ENCODE peak calls at places on chromosomes 16 and 17, in six cellular contexts. One of them, this sample, is unnamed.
A peak's percentile ranks its signal among the peaks of the same experiment; 100 is the strongest.

GRCh38 chr17:38415250-38416194 is 12.7 kb upstream of the ARHGAP23 start:
- DNase-seq in Karpas-422: peak; percentile 74
- DNase-seq in CD8-positive, alpha-beta memory T cell: no peak
- DNase-seq in heart left ventricle: no peak
- DNase-seq in IMR-90: peak; percentile 69
- DNase-seq in AG04450: peak; percentile 26
- DNase-seq in this sample: no peak

GRCh38 chr16:13291934-13292333 is 390.5 kb downstream of the SHISA9 start:
- DNase-seq in Karpas-422: no peak
- DNase-seq in CD8-positive, alpha-beta memory T cell: no peak
- DNase-seq in heart left ventricle: no peak
- DNase-seq in IMR-90: no peak
- DNase-seq in AG04450: no peak
- DNase-seq in this sample: no peak

GRCh38 chr17:76867578-76868175 is 527 bp upstream of the MGAT5B start:
- DNase-seq in Karpas-422: peak; percentile 57
- DNase-seq in CD8-positive, alpha-beta memory T cell: no peak
- DNase-seq in heart left ventricle: no peak
- DNase-seq in IMR-90: peak; percentile 60
- DNase-seq in AG04450: no peak
- DNase-seq in this sample: no peak

GRCh38 chr17:17758443-17758842 is 77.2 kb downstream of the RAI1 start:
- DNase-seq in Karpas-422: no peak
- DNase-seq in CD8-positive, alpha-beta memory T cell: no peak
- DNase-seq in heart left ventricle: no peak
- DNase-seq in IMR-90: no peak
- DNase-seq in AG04450: no peak
- DNase-seq in this sample: no peak

GRCh38 chr17:80117491-80118401 is 16.4 kb downstream of the GAA start:
- DNase-seq in Karpas-422: no peak
- DNase-seq in CD8-positive, alpha-beta memory T cell: no peak
- DNase-seq in heart left ventricle: no peak
- DNase-seq in IMR-90: no peak
- DNase-seq in AG04450: no peak
- DNase-seq in this sample: no peak

GRCh38 chr17:36934144-36934758 is 3.0 kb upstream of the LHX1 start:
- DNase-seq in Karpas-422: no peak
- DNase-seq in CD8-positive, alpha-beta memory T cell: no peak
- DNase-seq in heart left ventricle: no peak
- DNase-seq in IMR-90: no peak
- DNase-seq in AG04450: no peak
- DNase-seq in this sample: no peak

GRCh38 chr17:49901460-49902331 is 53.8 kb upstream of the TAC4 start:
- DNase-seq in Karpas-422: peak; percentile 50
- DNase-seq in CD8-positive, alpha-beta memory T cell: no peak
- DNase-seq in heart left ventricle: no peak
- DNase-seq in IMR-90: no peak
- DNase-seq in AG04450: no peak
- DNase-seq in this sample: no peak

GRCh38 chr16:88842806-88843205 is 13.9 kb downstream of the GALNS start:
- DNase-seq in Karpas-422: no peak
- DNase-seq in CD8-positive, alpha-beta memory T cell: no peak
- DNase-seq in heart left ventricle: no peak
- DNase-seq in IMR-90: no peak
- DNase-seq in AG04450: no peak
- DNase-seq in this sample: no peak

GRCh38 chr16:8866118-8866883 is 2.5 kb downstream of the CARHSP1 start:
- DNase-seq in Karpas-422: no peak
- DNase-seq in CD8-positive, alpha-beta memory T cell: no peak
- DNase-seq in heart left ventricle: peak; percentile 60
- DNase-seq in IMR-90: no peak
- DNase-seq in AG04450: no peak
- DNase-seq in this sample: no peak

GRCh38 chr17:13940858-13941665 is 128.2 kb upstream of the COX10 start:
- DNase-seq in Karpas-422: no peak
- DNase-seq in CD8-positive, alpha-beta memory T cell: no peak
- DNase-seq in heart left ventricle: no peak
- DNase-seq in IMR-90: peak; percentile 32
- DNase-seq in AG04450: no peak
- DNase-seq in this sample: no peak

GRCh38 chr16:85988723-85989313 is 89.9 kb downstream of the IRF8 start:
- DNase-seq in Karpas-422: no peak
- DNase-seq in CD8-positive, alpha-beta memory T cell: no peak
- DNase-seq in heart left ventricle: no peak
- DNase-seq in IMR-90: no peak
- DNase-seq in AG04450: no peak
- DNase-seq in this sample: no peak

GRCh38 chr17:70855401-70856054 is 686.2 kb downstream of the KCNJ2 start:
- DNase-seq in Karpas-422: no peak
- DNase-seq in CD8-positive, alpha-beta memory T cell: no peak
- DNase-seq in heart left ventricle: no peak
- DNase-seq in IMR-90: peak; percentile 90
- DNase-seq in AG04450: peak; percentile 72
- DNase-seq in this sample: no peak

GRCh38 chr17:50059759-50060273 is 3.9 kb downstream of the ITGA3 start:
- DNase-seq in Karpas-422: no peak
- DNase-seq in CD8-positive, alpha-beta memory T cell: no peak
- DNase-seq in heart left ventricle: no peak
- DNase-seq in IMR-90: peak; percentile 61
- DNase-seq in AG04450: no peak
- DNase-seq in this sample: no peak

GRCh38 chr17:34645636-34646035 is 66.3 kb downstream of the TMEM132E start:
- DNase-seq in Karpas-422: no peak
- DNase-seq in CD8-positive, alpha-beta memory T cell: no peak
- DNase-seq in heart left ventricle: no peak
- DNase-seq in IMR-90: no peak
- DNase-seq in AG04450: no peak
- DNase-seq in this sample: no peak

GRCh38 chr16:10987361-10988163 is 43.2 kb downstream of the CLEC16A start:
- DNase-seq in Karpas-422: no peak
- DNase-seq in CD8-positive, alpha-beta memory T cell: no peak
- DNase-seq in heart left ventricle: no peak
- DNase-seq in IMR-90: no peak
- DNase-seq in AG04450: no peak
- DNase-seq in this sample: no peak

GRCh38 chr16:35585411-35585810 is 2126.0 kb downstream of the TP53TG3F start:
- DNase-seq in Karpas-422: no peak
- DNase-seq in CD8-positive, alpha-beta memory T cell: no peak
- DNase-seq in heart left ventricle: no peak
- DNase-seq in IMR-90: no peak
- DNase-seq in AG04450: no peak
- DNase-seq in this sample: no peak
- H3K9me3 ChIP-seq in Karpas-422: peaks cover 24% of the 10 kb centered on the region
- H3K9me3 ChIP-seq in CD8-positive, alpha-beta memory T cell: no peaks in the 10 kb centered on the region
- H3K9me3 ChIP-seq in heart left ventricle: no peaks in the 10 kb centered on the region
- H3K9me3 ChIP-seq in IMR-90: peaks cover 3% of the 10 kb centered on the region
- H3K9me3 ChIP-seq in AG04450: peaks cover 12% of the 10 kb centered on the region
- H3K9me3 ChIP-seq in this sample: no peaks in the 10 kb centered on the region

GRCh38 chr17:22704674-22705073 is 1012.4 kb downstream of the KCNJ18 start:
- DNase-seq in Karpas-422: peak; percentile 47
- DNase-seq in CD8-positive, alpha-beta memory T cell: no peak
- DNase-seq in heart left ventricle: no peak
- DNase-seq in IMR-90: no peak
- DNase-seq in AG04450: no peak
- DNase-seq in this sample: no peak
- H3K9me3 ChIP-seq in Karpas-422: no peaks in the 10 kb centered on the region
- H3K9me3 ChIP-seq in CD8-positive, alpha-beta memory T cell: no peaks in the 10 kb centered on the region
- H3K9me3 ChIP-seq in heart left ventricle: no peaks in the 10 kb centered on the region
- H3K9me3 ChIP-seq in IMR-90: peaks cover 22% of the 10 kb centered on the region
- H3K9me3 ChIP-seq in AG04450: peaks cover 37% of the 10 kb centered on the region
- H3K9me3 ChIP-seq in this sample: no peaks in the 10 kb centered on the region

GRCh38 chr16:35252356-35252936 is 1793.0 kb downstream of the TP53TG3F start:
- DNase-seq in Karpas-422: no peak
- DNase-seq in CD8-positive, alpha-beta memory T cell: no peak
- DNase-seq in heart left ventricle: no peak
- DNase-seq in IMR-90: peak; percentile 1
- DNase-seq in AG04450: no peak
- DNase-seq in this sample: no peak
- H3K9me3 ChIP-seq in Karpas-422: peaks cover 16% of the 10 kb centered on the region
- H3K9me3 ChIP-seq in CD8-positive, alpha-beta memory T cell: no peaks in the 10 kb centered on the region
- H3K9me3 ChIP-seq in heart left ventricle: no peaks in the 10 kb centered on the region
- H3K9me3 ChIP-seq in IMR-90: peaks cover 20% of the 10 kb centered on the region
- H3K9me3 ChIP-seq in AG04450: peaks cover 34% of the 10 kb centered on the region
- H3K9me3 ChIP-seq in this sample: no peaks in the 10 kb centered on the region

DNA sequence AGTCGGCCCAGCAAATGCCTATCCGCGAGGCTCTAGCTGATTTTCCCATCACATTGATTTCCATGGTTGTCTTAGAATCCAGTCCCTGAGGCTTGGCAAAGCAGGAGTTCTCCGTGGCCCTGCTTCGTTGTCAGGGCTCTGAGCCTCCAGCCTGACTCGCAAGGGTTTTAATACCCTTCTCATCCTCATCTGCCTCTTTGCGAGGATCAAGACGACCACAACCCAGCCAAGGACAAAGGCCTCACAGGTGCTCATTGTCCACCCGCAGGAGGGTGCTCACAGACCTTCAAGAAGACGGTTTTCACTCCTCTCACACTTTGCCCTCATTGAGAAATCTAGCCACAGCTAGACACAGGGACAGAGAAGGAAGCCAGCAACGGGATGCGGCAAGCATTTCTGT is 610.8 kb downstream of the KCNJ18 start:
- DNase-seq in Karpas-422: no peak
- DNase-seq in CD8-positive, alpha-beta memory T cell: no peak
- DNase-seq in heart left ventricle: no peak
- DNase-seq in IMR-90: no peak
- DNase-seq in AG04450: no peak
- DNase-seq in this sample: no peak
- H3K9me3 ChIP-seq in Karpas-422: no peaks in the 10 kb centered on the region
- H3K9me3 ChIP-seq in CD8-positive, alpha-beta memory T cell: no peaks in the 10 kb centered on the region
- H3K9me3 ChIP-seq in heart left ventricle: no peaks in the 10 kb centered on the region
- H3K9me3 ChIP-seq in IMR-90: peaks cover 48% of the 10 kb centered on the region
- H3K9me3 ChIP-seq in AG04450: peaks cover 75% of the 10 kb centered on the region
- H3K9me3 ChIP-seq in this sample: no peaks in the 10 kb centered on the region

GRCh38 chr17:83194189-83194565 is 114.8 kb downstream of the METRNL start:
- DNase-seq in Karpas-422: no peak
- DNase-seq in CD8-positive, alpha-beta memory T cell: no peak
- DNase-seq in heart left ventricle: no peak
- DNase-seq in IMR-90: no peak
- DNase-seq in AG04450: no peak
- DNase-seq in this sample: no peak
- H3K9me3 ChIP-seq in Karpas-422: no peaks in the 10 kb centered on the region
- H3K9me3 ChIP-seq in CD8-positive, alpha-beta memory T cell: no peaks in the 10 kb centered on the region
- H3K9me3 ChIP-seq in heart left ventricle: no peaks in the 10 kb centered on the region
- H3K9me3 ChIP-seq in IMR-90: no peaks in the 10 kb centered on the region
- H3K9me3 ChIP-seq in AG04450: peaks cover 20% of the 10 kb centered on the region
- H3K9me3 ChIP-seq in this sample: no peaks in the 10 kb centered on the region